ENCODE peak calls at places on chromosome 17, in ten cellular contexts. K is colonic mucosa; F is endodermal cell; R is activated CD8-positive, alpha-beta T cell treated with anti-CD3 and anti-CD28 coated beads, Interleukin-2, amount 10 ng/mL, durations not matched to agents 7 days and 5 days; Q is GM03348; E is A549; D is activated CD4-positive, alpha-beta T cell treated with anti-CD3 and anti-CD28 coated beads, Interleukin-2, amount 50 U/mL, for 1 hour; J is left ventricle myocardium inferior; N is ovary; C is GM19239. X is an unnamed sample.

GRCh38 chr17:45426561-45426960 is 6.1 kb downstream of the ARHGAP27 start:
- DNase-seq in C (no peak), E (no peak), N (no peak), D (no peak), K (no peak), R (no peak), J (no peak), F (peak; percentile 39), Q (no peak), X (no peak)

GRCh38 chr17:31750578-31750977 is 108.5 kb downstream of the COPRS start:
- DNase-seq in R (no peak), K (no peak), N (no peak), E (no peak), C (no peak), J (no peak), D (no peak), F (no peak), Q (no peak), X (no peak)

GRCh38 chr17:17682293-17682736 is 1.1 kb downstream of the RAI1 start:
- DNase-seq in D (peak; percentile 41), E (peak; percentile 58), C (peak; percentile 65), K (peak; percentile 51), N (no peak), R (peak; percentile 68), J (peak; percentile 54), F (peak; percentile 62), Q (peak; percentile 81), X (peak; percentile 63)

GRCh38 chr17:18362509-18363020 is 785 bp downstream of the SHMT1 start:
- DNase-seq in E (peak; percentile 34), F (peak; percentile 76), N (peak; percentile 59), R (no peak), J (peak; percentile 69), Q (peak; percentile 20), D (no peak), C (no peak), K (peak; percentile 78), X (peak; percentile 89)

GRCh38 chr17:47305302-47305923 is 18.3 kb upstream of the EFCAB13 start:
- DNase-seq in K (no peak), R (no peak), F (peak; percentile 59), E (peak; percentile 66), C (no peak), Q (peak; percentile 84), J (no peak), N (no peak), D (no peak), X (no peak)

GRCh38 chr17:77725851-77726250 is 232.7 kb upstream of the TNRC6C start:
- DNase-seq in E (no peak), K (peak; percentile 11), J (no peak), R (peak; percentile 15), C (no peak), F (peak; percentile 26), Q (no peak), D (no peak), N (no peak), X (no peak)

GRCh38 chr17:55964191-55964590 is 189.1 kb upstream of the ANKFN1 start:
- DNase-seq in F (no peak), C (no peak), K (no peak), E (no peak), J (no peak), Q (no peak), D (no peak), R (no peak), N (no peak), X (no peak)

GRCh38 chr17:48555616-48556533 is 11.0 kb upstream of the HOXB2 start:
- DNase-seq in E (peak; percentile 62), D (no peak), F (peak; percentile 78), Q (no peak), N (no peak), C (no peak), R (no peak), J (no peak), K (no peak), X (no peak)

GRCh38 chr17:75346906-75347305 is 57.7 kb upstream of the SLC25A19 start:
- DNase-seq in D (no peak), E (no peak), R (no peak), J (no peak), Q (peak; percentile 45), C (no peak), K (no peak), F (peak; percentile 90), N (no peak), X (no peak)

GRCh38 chr17:57918017-57918895 is 37.0 kb downstream of the CUEDC1 start:
- DNase-seq in J (no peak), C (no peak), Q (peak; percentile 60), E (no peak), K (no peak), R (no peak), N (no peak), F (peak; percentile 73), D (no peak), X (no peak)

GRCh38 chr17:49913226-49914095 is 55.5 kb upstream of the DLX4 start:
- DNase-seq in C (no peak), E (peak; percentile 45), R (no peak), K (no peak), N (no peak), Q (no peak), J (no peak), F (peak; percentile 54), D (no peak), X (no peak)

GRCh38 chr17:61616783-61617182 is 25.8 kb upstream of the NACA2 start:
- DNase-seq in K (no peak), N (no peak), C (no peak), R (no peak), D (no peak), E (no peak), F (no peak), J (no peak), Q (no peak), X (no peak)

GRCh38 chr17:28407130-28407973 is 1.3 kb upstream of the SLC46A1 start:
- DNase-seq in Q (no peak), C (no peak), D (no peak), K (no peak), F (peak; percentile 89), E (no peak), R (no peak), J (no peak), N (no peak), X (no peak)

GRCh38 chr17:67364847-67365761 is 1.3 kb downstream of the PSMD12 start:
- DNase-seq in C (no peak), Q (no peak), D (no peak), R (no peak), E (no peak), F (no peak), N (no peak), K (no peak), J (no peak), X (no peak)

X was measured in testis.